ENCODE peak calls at places on chromosome 18, in six cellular contexts. Y is transverse colon, E is ovary, B is neural progenitor cell, I is aorta, T is hepatocyte. J is an unnamed sample. For H3K4me1, the result is how much of the 10 kb centered on the place peaks cover.

GRCh38 chr18:22556271-22556990 is 138.7 kb upstream of the CTAGE1 start:
- DNase-seq in Y (no peak), E (peak), B (no peak), I (peak), T (peak), J (no peak)

GRCh38 chr18:42164556-42164955 is 209.5 kb downstream of the PIK3C3 start:
- DNase-seq in Y (no peak), E (no peak), B (no peak), I (no peak), T (no peak), J (no peak)

GRCh38 chr18:46452820-46453219 is 204.2 kb downstream of the LOXHD1 start:
- DNase-seq in Y (no peak), E (no peak), B (no peak), I (no peak), T (no peak), J (no peak)

GRCh38 chr18:23529597-23529996 is 26.3 kb downstream of the RMC1 start:
- DNase-seq in Y (no peak), E (no peak), B (no peak), I (no peak), T (peak), J (no peak)

GRCh38 chr18:6056171-6056932 is 161.0 kb upstream of the TMEM200C start:
- DNase-seq in Y (no peak), E (no peak), B (peak), I (no peak), T (peak), J (no peak)

GRCh38 chr18:61851940-61852451 is 40.8 kb downstream of the RNF152 start:
- DNase-seq in Y (no peak), E (no peak), B (no peak), I (peak), T (no peak), J (no peak)

GRCh38 chr18:24949908-24950307 is 402.1 kb downstream of the ZNF521 start:
- DNase-seq in Y (no peak), E (no peak), B (peak), I (no peak), T (no peak), J (no peak)

GRCh38 chr18:78822886-78823285 is 156.7 kb upstream of the SALL3 start:
- DNase-seq in Y (no peak), E (no peak), B (no peak), I (no peak), T (no peak), J (no peak)

GRCh38 chr18:39389800-39390379 is 1824.3 kb upstream of the CELF4 start:
- DNase-seq in Y (no peak), E (no peak), B (peak), I (no peak), T (no peak), J (peak)

GRCh38 chr18:45103319-45104070 is 422.8 kb downstream of the SETBP1 start:
- DNase-seq in Y (no peak), E (no peak), B (no peak), I (no peak), T (no peak), J (no peak)

GRCh38 chr18:39799010-39799409 is 2156.0 kb upstream of the PIK3C3 start:
- DNase-seq in Y (peak), E (no peak), B (no peak), I (no peak), T (peak), J (no peak)

GRCh38 chr18:62828852-62829251 is 113.5 kb downstream of the PHLPP1 start:
- DNase-seq in Y (no peak), E (no peak), B (no peak), I (no peak), T (no peak), J (no peak)

GRCh38 chr18:49618741-49619392 is 57.0 kb downstream of the LIPG start:
- DNase-seq in Y (peak), E (no peak), B (peak), I (no peak), T (peak), J (no peak)

GRCh38 chr18:9249254-9249653 is 85.3 kb upstream of the TWSG1 start:
- DNase-seq in Y (no peak), E (no peak), B (no peak), I (no peak), T (no peak), J (no peak)

GRCh38 chr18:49321800-49322461 is 138.5 kb downstream of the DYM start:
- DNase-seq in Y (no peak), E (no peak), B (no peak), I (no peak), T (no peak), J (no peak)

GRCh38 chr18:28114472-28114871 is 62.5 kb downstream of the CDH2 start:
- DNase-seq in Y (no peak), E (no peak), B (no peak), I (no peak), T (no peak), J (no peak)

GRCh38 chr18:60599267-60599666 is 226.7 kb upstream of the MC4R start:
- DNase-seq in Y (no peak), E (no peak), B (no peak), I (no peak), T (no peak), J (no peak)

GRCh38 chr18:56982756-56983155 is 164.1 kb upstream of the BOD1L2 start:
- DNase-seq in Y (no peak), E (no peak), B (no peak), I (no peak), T (no peak), J (no peak)

GRCh38 chr18:46646468-46646867 is 10.6 kb downstream of the LOXHD1 start:
- DNase-seq in Y (no peak), E (no peak), B (no peak), I (no peak), T (no peak), J (no peak)

GRCh38 chr18:14962626-14963025 is 214.7 kb downstream of the ANKRD30B start:
- DNase-seq in Y (no peak), E (no peak), B (no peak), I (no peak), T (no peak), J (no peak)

GRCh38 chr18:63319383-63320040 is at the start of gene BCL2:
- DNase-seq in Y (peak), E (peak), B (peak), I (peak), T (peak), J (no peak)

GRCh38 chr18:43863180-43863579 is 585.9 kb upstream of the SYT4 start:
- DNase-seq in Y (no peak), E (no peak), B (no peak), I (no peak), T (no peak), J (no peak)

GRCh38 chr18:49819768-49820662 is 6.7 kb upstream of the ACAA2 start:
- DNase-seq in Y (peak), E (no peak), B (no peak), I (no peak), T (no peak), J (no peak)

GRCh38 chr18:79525556-79526467 is 130.1 kb downstream of the NFATC1 start:
- DNase-seq in Y (peak), E (peak), B (no peak), I (peak), T (peak), J (no peak)

GRCh38 chr18:32425466-32425865 is 45.2 kb downstream of the GAREM1 start:
- DNase-seq in Y (no peak), E (no peak), B (no peak), I (no peak), T (peak), J (no peak)

GRCh38 chr18:49813071-49813320 is 337 bp downstream of the ACAA2 start:
- DNase-seq in Y (peak), E (peak), B (peak), I (no peak), T (peak), J (peak)

GRCh38 chr18:50805732-50806131 is 14.1 kb downstream of the MRO start:
- DNase-seq in Y (no peak), E (no peak), B (no peak), I (no peak), T (no peak), J (no peak)

GRCh38 chr18:28136071-28136470 is 40.9 kb downstream of the CDH2 start:
- DNase-seq in Y (no peak), E (no peak), B (no peak), I (no peak), T (no peak), J (no peak)

GRCh38 chr18:24488824-24489493 is 28.5 kb downstream of the HRH4 start:
- DNase-seq in Y (no peak), E (no peak), B (peak), I (no peak), T (peak), J (peak)

GRCh38 chr18:46630991-46631390 is 26.0 kb downstream of the LOXHD1 start:
- DNase-seq in Y (no peak), E (no peak), B (no peak), I (no peak), T (no peak), J (no peak)

GRCh38 chr18:79200546-79201268 is 131.5 kb downstream of the ATP9B start:
- DNase-seq in Y (peak), E (peak), B (peak), I (no peak), T (peak), J (peak)

GRCh38 chr18:172361-172760 is 14.0 kb downstream of the USP14 start:
- DNase-seq in Y (no peak), E (no peak), B (peak), I (no peak), T (no peak), J (no peak)

GRCh38 chr18:55018602-55019001 is 59.3 kb upstream of the CCDC68 start:
- DNase-seq in Y (no peak), E (no peak), B (no peak), I (no peak), T (no peak), J (no peak)

GRCh38 chr18:51614967-51615571 is 417.6 kb upstream of the MEX3C start:
- DNase-seq in Y (no peak), E (no peak), B (no peak), I (no peak), T (peak), J (no peak)

GRCh38 chr18:77070627-77071026 is 62.0 kb downstream of the MBP start:
- DNase-seq in Y (no peak), E (no peak), B (no peak), I (no peak), T (no peak), J (no peak)
- H3K4me1 ChIP-seq in Y (under half), E (under half), B (under half), I (under half), T (under half), J (under half)

GRCh38 chr18:47817017-47817911 is 113.2 kb downstream of the SMAD2 start:
- DNase-seq in Y (no peak), E (no peak), B (no peak), I (no peak), T (no peak), J (no peak)
- H3K4me1 ChIP-seq in Y (under half), E (under half), B (under half), I (under half), T (under half), J (under half)

DNA sequence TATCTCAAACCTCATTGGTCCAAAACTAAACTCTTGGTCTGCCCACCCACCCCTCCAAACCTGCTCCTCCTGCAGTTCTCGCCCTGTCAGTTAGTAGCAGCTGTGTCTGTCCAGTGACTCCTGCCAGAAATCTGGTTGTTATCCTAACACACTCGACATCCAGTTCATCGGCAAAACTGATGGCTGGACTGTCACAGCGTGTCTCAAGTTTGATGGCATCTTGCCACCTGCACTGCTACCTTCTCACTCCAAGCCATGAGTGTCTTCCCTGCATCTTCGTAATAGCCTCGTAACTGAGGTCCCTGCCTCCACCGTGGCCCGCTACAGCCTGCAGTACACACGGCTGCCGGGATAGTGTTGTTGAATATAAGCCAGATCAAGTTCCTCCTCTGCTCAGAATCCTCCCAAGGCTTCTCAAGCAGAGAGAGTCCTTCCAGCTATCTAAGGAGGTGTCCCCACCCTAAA is 470.1 kb upstream of the RAB12 start:
- DNase-seq in Y (no peak), E (peak), B (no peak), I (no peak), T (no peak), J (no peak)
- H3K4me1 ChIP-seq in Y (under half), E (under half), B (under half), I (under half), T (under half), J (under half)

GRCh38 chr18:11996907-11997306 is 15.6 kb downstream of the IMPA2 start:
- DNase-seq in Y (no peak), E (no peak), B (no peak), I (peak), T (no peak), J (no peak)
- H3K4me1 ChIP-seq in Y (under half), E (under half), B (under half), I (under half), T (under half), J (under half)

GRCh38 chr18:37420315-37420880 is 145.2 kb downstream of the CELF4 start:
- DNase-seq in Y (no peak), E (no peak), B (no peak), I (no peak), T (no peak), J (no peak)

GRCh38 chr18:37419866-37420265 is 145.7 kb downstream of the CELF4 start:
- DNase-seq in Y (no peak), E (no peak), B (no peak), I (no peak), T (no peak), J (no peak)

GRCh38 chr18:37422116-37422515 is 143.5 kb downstream of the CELF4 start:
- DNase-seq in Y (no peak), E (no peak), B (no peak), I (no peak), T (no peak), J (no peak)

GRCh38 chr18:37421349-37422080 is 144.1 kb downstream of the CELF4 start:
- DNase-seq in Y (no peak), E (no peak), B (no peak), I (no peak), T (no peak), J (no peak)

GRCh38 chr18:37419272-37419671 is 146.3 kb downstream of the CELF4 start:
- DNase-seq in Y (no peak), E (no peak), B (no peak), I (no peak), T (no peak), J (no peak)
- H3K4me1 ChIP-seq in Y (under half), E (under half), B (under half), I (under half), T (under half), J (under half)

GRCh38 chr18:13564579-13564978 is 161.8 kb downstream of the FAM210A start:
- DNase-seq in Y (peak), E (no peak), B (no peak), I (no peak), T (no peak), J (no peak)
- H3K4me1 ChIP-seq in Y (under half), E (under half), B (under half), I (under half), T (under half), J (under half)

GRCh38 chr18:75199327-75199726 is 9.6 kb downstream of the PTGR3 start:
- DNase-seq in Y (no peak), E (no peak), B (no peak), I (no peak), T (no peak), J (no peak)

GRCh38 chr18:75200071-75200470 is 8.9 kb downstream of the PTGR3 start:
- DNase-seq in Y (no peak), E (no peak), B (no peak), I (no peak), T (no peak), J (no peak)

GRCh38 chr18:75201273-75201898 is 7.6 kb downstream of the PTGR3 start:
- DNase-seq in Y (no peak), E (no peak), B (no peak), I (no peak), T (no peak), J (no peak)

GRCh38 chr18:75200644-75201272 is 8.2 kb downstream of the PTGR3 start:
- DNase-seq in Y (no peak), E (no peak), B (no peak), I (no peak), T (no peak), J (no peak)

DNA sequence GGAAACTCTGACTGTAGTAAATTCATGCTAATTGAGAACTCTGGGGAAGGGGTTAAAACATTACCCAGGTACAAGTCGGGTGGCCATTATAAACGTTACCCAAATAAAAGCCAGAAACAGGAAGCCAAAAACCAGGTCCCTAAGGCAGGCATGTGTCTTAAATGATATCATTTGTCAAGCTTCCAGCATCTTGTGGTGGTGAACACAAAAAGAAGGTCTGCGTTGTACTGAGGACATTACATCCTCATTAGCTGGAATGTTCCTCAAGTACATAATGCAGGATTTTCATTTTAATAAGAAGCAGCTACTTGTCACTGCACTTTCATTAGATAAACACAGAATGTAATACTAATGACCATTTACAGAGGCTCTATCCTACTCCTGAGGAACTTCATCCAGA is 10.9 kb downstream of the PTGR3 start:
- DNase-seq in Y (no peak), E (no peak), B (no peak), I (no peak), T (no peak), J (no peak)
- H3K4me1 ChIP-seq in Y (under half), E (under half), B (under half), I (under half), T (under half), J (under half)

GRCh38 chr18:58114766-58115165 is 70.7 kb downstream of the NEDD4L start:
- DNase-seq in Y (no peak), E (no peak), B (peak), I (no peak), T (no peak), J (no peak)

GRCh38 chr18:58119819-58120218 is 75.8 kb downstream of the NEDD4L start:
- DNase-seq in Y (no peak), E (no peak), B (no peak), I (no peak), T (no peak), J (no peak)

GRCh38 chr18:58118510-58118909 is 74.5 kb downstream of the NEDD4L start:
- DNase-seq in Y (no peak), E (no peak), B (no peak), I (no peak), T (no peak), J (no peak)

GRCh38 chr18:58116815-58117214 is 72.8 kb downstream of the NEDD4L start:
- DNase-seq in Y (no peak), E (no peak), B (no peak), I (no peak), T (no peak), J (no peak)

DNA sequence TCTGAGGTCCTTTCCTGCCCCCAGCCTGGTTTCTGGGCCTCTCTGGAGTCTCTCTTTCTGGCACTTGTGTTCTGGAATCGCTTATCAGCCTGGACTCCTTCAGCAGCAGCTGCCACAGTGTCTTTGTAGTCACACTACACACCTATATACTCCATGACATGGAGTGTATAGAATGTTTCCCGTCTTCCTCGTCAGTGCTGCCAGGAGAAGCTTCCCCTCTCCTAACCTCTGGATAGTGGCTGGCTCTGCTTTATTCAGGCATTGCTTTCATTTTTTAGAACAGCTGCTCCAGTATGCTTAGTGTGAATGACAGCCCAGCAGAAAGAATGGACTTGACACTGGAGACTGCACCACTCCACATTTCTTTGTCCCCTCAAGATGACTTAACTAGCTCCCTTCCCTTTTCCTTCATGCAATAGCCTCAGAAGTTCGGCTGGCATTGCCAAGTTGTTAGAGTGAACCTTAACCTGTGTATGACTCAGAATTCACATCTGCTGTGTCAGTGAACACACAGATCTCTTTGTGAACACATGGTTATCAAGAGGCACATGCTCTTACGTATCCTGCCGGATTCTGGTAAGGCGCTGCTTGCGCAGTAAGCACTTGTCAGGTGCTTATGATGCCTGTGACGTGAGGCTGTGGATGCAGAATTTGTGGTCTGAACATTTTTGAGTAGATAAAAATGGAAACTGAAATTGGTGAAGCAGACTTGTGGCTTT is 73.8 kb downstream of the NEDD4L start:
- DNase-seq in Y (peak), E (peak), B (no peak), I (no peak), T (peak), J (no peak)
- H3K4me1 ChIP-seq in Y (under half), E (under half), B (under half), I (under half), T (under half), J (under half)

GRCh38 chr18:2853173-2853925 is 6.5 kb downstream of the EMILIN2 start:
- DNase-seq in Y (no peak), E (no peak), B (no peak), I (no peak), T (no peak), J (no peak)
- H3K4me1 ChIP-seq in Y (under half), E (under half), B (under half), I (under half), T (under half), J (under half)

GRCh38 chr18:10751711-10752110 is 225.9 kb downstream of the NAPG start:
- DNase-seq in Y (no peak), E (no peak), B (peak), I (no peak), T (no peak), J (no peak)
- H3K4me1 ChIP-seq in Y (under half), E (under half), B (under half), I (under half), T (under half), J (under half)